ENCODE peak calls at places on chromosomes 1 and 21, in seven cellular contexts. O is dorsolateral prefrontal cortex, M is epithelial cell of esophagus, W is esophagus squamous epithelium, X is MCF 10A, V is ovary, L is NB4. Z is an unnamed sample.

GRCh38 chr1:242784807-242785206 is 260.3 kb upstream of the PLD5 start:
- DNase-seq in O (no peak), M (no peak), W (no peak), X (peak), V (no peak), L (no peak), Z (no peak)

GRCh38 chr1:18955442-18956188 is 861 bp downstream of the IFFO2 start:
- DNase-seq in O (no peak), M (peak), W (no peak), X (peak), V (peak), L (peak), Z (peak)

GRCh38 chr1:26237230-26237966 is 3.4 kb downstream of the CEP85 start:
- DNase-seq in O (no peak), M (peak), W (no peak), X (peak), V (no peak), L (peak), Z (no peak)

GRCh38 chr1:58047265-58047858 is 499.2 kb downstream of the OMA1 start:
- DNase-seq in O (no peak), M (peak), W (no peak), X (peak), V (no peak), L (peak), Z (peak)

GRCh38 chr21:43369124-43369523 is 57.8 kb downstream of the SIK1 start:
- DNase-seq in O (no peak), M (peak), W (no peak), X (peak), V (no peak), L (peak), Z (peak)

GRCh38 chr1:57620589-57620988 is 196.7 kb upstream of the DAB1 start:
- DNase-seq in O (no peak), M (no peak), W (no peak), X (no peak), V (peak), L (no peak), Z (no peak)

GRCh38 chr1:46224966-46225365 is 21.8 kb downstream of the LURAP1 start:
- DNase-seq in O (no peak), M (no peak), W (no peak), X (no peak), V (no peak), L (no peak), Z (no peak)

GRCh38 chr21:17128132-17128531 is 384.7 kb upstream of the CXADR start:
- DNase-seq in O (no peak), M (no peak), W (no peak), X (no peak), V (peak), L (no peak), Z (no peak)

GRCh38 chr1:235403598-235403997 is 36.4 kb downstream of the TBCE start:
- DNase-seq in O (no peak), M (peak), W (no peak), X (peak), V (no peak), L (no peak), Z (no peak)

GRCh38 chr1:167291539-167292195 is 71.0 kb downstream of the POU2F1 start:
- DNase-seq in O (no peak), M (no peak), W (no peak), X (no peak), V (no peak), L (no peak), Z (no peak)

GRCh38 chr1:21175324-21175669 is 1.4 kb downstream of the EIF4G3 start:
- DNase-seq in O (no peak), M (peak), W (no peak), X (peak), V (no peak), L (peak), Z (no peak)

GRCh38 chr1:180181048-180181447 is 26.4 kb downstream of the QSOX1 start:
- DNase-seq in O (no peak), M (no peak), W (no peak), X (peak), V (no peak), L (peak), Z (peak)

GRCh38 chr1:7479544-7479943 is 291.6 kb upstream of the VAMP3 start:
- DNase-seq in O (no peak), M (no peak), W (no peak), X (no peak), V (no peak), L (no peak), Z (no peak)

GRCh38 chr1:155173478-155174333 is at the start of gene TRIM46:
- DNase-seq in O (peak), M (peak), W (no peak), X (no peak), V (peak), L (no peak), Z (peak)
- TF ChIP-seq CTCF in O (peak), M (no peak), W (no peak), X (no peak), V (no peak), L (no peak), Z (no peak)

DNA sequence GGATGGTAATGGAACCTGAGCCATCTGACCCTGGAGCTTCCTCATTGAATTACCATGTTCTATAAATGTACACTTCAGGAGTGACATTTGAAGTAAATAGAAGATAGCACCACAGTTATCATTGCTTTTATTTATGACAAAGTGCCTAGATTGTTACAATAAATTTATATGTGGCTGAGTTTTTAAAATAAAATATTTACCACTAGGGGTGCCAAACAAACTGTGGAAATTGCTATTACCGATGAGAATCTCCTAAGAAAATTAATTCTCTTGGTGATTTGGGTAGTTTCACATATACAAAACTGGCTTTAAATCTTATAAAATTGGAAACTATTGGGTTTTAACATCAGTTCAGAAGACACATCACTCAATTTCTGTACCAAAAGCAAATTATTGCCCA is 1.4 kb upstream of the TNR start:
- DNase-seq in O (no peak), M (no peak), W (no peak), X (no peak), V (no peak), L (no peak), Z (no peak)
- TF ChIP-seq CTCF in O (peak), M (peak), W (peak), X (peak), V (no peak), L (no peak), Z (peak)

DNA sequence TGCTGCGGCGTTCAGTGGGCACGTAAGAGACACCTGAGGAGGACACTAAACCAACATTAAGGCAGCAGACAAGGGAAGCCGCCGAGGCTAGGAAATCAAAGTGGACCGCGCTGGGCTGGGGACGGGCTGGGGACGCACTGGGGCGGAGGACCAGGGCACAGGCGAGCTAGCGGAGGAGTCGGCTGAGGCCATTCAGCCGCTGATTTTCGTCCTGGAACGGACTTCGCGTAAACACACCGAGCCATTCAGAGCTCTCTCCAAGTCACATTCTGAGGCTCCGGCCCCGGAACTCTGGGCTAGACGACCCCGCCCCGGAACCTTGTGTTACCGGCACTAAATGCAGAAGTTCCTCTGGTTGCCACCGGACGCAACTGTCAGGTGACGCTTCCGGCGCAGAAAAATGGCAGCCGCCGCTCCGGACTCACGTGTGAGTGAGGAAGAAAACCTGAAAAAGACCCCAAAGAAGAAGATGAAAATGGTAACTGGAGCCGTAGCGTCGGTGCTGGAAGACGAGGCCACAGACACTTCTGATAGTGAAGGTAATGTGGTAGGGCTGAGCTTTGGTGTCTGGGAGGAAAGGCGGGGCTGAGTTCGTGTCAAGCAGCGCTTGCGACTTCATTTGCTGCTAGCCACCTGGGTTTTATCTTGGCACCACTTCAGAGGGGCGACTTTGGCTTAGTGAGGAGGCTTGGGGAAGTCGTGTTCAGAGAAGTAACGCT is at the start of gene RRP15:
- DNase-seq in O (peak), M (peak), W (peak), X (peak), V (peak), L (peak), Z (peak)
- TF ChIP-seq CTCF in O (peak), M (no peak), W (peak), X (no peak), V (no peak), L (no peak), Z (no peak)

GRCh38 chr1:31768407-31768806 is 4.3 kb upstream of the ADGRB2 start:
- DNase-seq in O (no peak), M (no peak), W (no peak), X (no peak), V (no peak), L (no peak), Z (no peak)

GRCh38 chr1:31768939-31769704 is 5.0 kb upstream of the ADGRB2 start:
- DNase-seq in O (no peak), M (no peak), W (no peak), X (no peak), V (no peak), L (peak), Z (no peak)

GRCh38 chr1:31765041-31765467 is 914 bp upstream of the ADGRB2 start:
- DNase-seq in O (no peak), M (no peak), W (no peak), X (peak), V (no peak), L (peak), Z (peak)

GRCh38 chr1:31765516-31765915 is 1.4 kb upstream of the ADGRB2 start:
- DNase-seq in O (no peak), M (no peak), W (no peak), X (no peak), V (no peak), L (no peak), Z (no peak)

DNA sequence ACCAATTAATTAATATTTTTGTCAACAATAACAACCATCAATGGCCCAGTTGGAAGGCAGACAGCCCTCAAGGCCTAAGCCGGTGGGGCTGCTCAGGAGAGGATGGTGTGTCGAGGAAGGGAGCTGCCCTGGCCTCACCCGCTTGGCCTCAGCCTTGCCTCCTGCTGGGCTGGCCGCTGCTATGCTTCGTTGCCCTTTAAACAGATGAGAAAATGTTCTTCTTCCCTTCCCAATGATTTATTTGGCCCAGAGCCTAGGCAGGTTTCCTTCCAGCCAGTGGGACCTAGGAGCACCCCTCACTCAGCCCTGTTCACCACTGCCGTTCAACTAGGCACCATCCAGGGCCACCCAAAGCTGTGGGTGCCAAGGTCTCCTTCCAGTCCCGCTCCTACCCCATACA is 3.1 kb upstream of the ADGRB2 start:
- DNase-seq in O (no peak), M (no peak), W (no peak), X (no peak), V (no peak), L (no peak), Z (no peak)
- TF ChIP-seq CTCF in O (no peak), M (no peak), W (no peak), X (no peak), V (no peak), L (no peak), Z (no peak)

DNA sequence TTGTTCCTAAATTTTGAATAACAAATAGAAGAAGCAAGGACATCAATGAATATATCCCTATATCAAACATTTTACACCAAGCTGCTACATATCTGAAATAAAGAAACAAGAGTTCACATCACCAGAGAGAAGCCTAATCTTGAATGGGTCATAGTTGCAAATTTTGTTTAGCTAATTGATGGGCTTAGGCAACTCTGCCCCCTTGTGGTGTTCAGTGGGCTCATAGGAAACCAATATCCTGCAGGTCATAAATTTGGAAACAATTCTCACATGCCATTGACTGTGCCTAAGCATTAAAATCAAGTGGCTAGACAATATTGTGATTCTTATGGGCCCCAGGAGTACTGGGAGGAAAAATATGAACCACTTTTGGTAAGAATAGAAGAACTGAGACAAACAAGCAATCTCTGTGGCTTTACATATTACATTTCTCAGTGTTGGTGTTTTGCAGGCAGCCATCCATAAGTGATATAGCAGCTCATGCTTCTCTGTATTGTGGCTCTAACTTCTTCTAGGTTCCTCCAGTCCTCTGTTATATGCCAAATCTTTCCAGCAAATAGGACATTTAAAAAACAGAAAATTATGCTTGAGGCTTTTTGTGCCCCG is 1262.8 kb upstream of the PRMT6 start:
- DNase-seq in O (no peak), M (peak), W (no peak), X (peak), V (peak), L (peak), Z (peak)
- TF ChIP-seq CTCF in O (peak), M (peak), W (peak), X (peak), V (peak), L (peak), Z (peak)

DNA sequence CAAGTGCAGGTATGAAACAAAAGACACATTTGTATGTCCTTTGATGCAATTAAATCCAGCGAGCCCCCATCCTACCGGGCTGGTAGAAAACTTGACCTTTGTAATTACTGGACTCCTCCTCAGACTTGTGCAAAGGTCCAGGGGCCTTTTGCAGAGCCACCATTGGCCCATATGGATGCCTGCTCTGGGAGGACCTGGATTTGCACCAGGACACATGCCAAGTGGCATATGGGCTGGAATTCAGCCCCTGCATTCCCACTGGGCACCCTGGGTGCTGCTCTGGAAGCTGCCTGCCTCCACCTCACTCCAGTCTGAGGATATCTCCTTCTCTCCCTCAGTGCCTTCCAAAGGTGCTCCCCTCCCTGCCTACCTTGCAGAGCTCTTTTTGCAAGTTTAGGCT is 36.0 kb downstream of the LACTBL1 start:
- DNase-seq in O (no peak), M (no peak), W (no peak), X (no peak), V (no peak), L (no peak), Z (no peak)
- TF ChIP-seq CTCF in O (no peak), M (no peak), W (no peak), X (no peak), V (no peak), L (no peak), Z (no peak)

GRCh38 chr1:66752000-66752592 is at the start of gene DYNLT5:
- DNase-seq in O (peak), M (peak), W (no peak), X (no peak), V (peak), L (peak), Z (peak)
- TF ChIP-seq CTCF in O (no peak), M (no peak), W (no peak), X (no peak), V (no peak), L (no peak), Z (peak)